ENCODE peak calls at places on chromosome 21, in five cellular contexts. G is stimulated activated CD8-positive, alpha-beta memory T cell treated with anti-CD3 and anti-CD28 coated beads, Interleukin-2, amount 100 ng/mL, for 1 hour; D is tibial nerve; J is NB4; R is T-helper 9 cell. U is an unnamed sample.

GRCh38 chr21:27812279-27812678 is 845.4 kb upstream of the ADAMTS5 start:
- DNase-seq in J (no peak), R (no peak), G (no peak), D (no peak), U (no peak)

GRCh38 chr21:17348357-17348756 is 164.5 kb upstream of the CXADR start:
- DNase-seq in J (no peak), G (no peak), R (no peak), D (no peak), U (no peak)

GRCh38 chr21:34280389-34280795 is 83.4 kb upstream of the KCNE2 start:
- DNase-seq in G (no peak), R (no peak), D (no peak), J (no peak), U (no peak)

GRCh38 chr21:43305811-43306311 is 121.1 kb downstream of the SIK1 start:
- DNase-seq in R (no peak), G (no peak), D (no peak), J (no peak), U (no peak)

GRCh38 chr21:25362375-25363267 is 244.7 kb downstream of the MRPL39 start:
- DNase-seq in G (no peak), R (no peak), D (no peak), J (no peak), U (no peak)

GRCh38 chr21:44990921-44991320 is 51.1 kb downstream of the SLX9 start:
- DNase-seq in G (no peak), R (no peak), D (no peak), J (no peak), U (no peak)

GRCh38 chr21:31473685-31474345 is 129.8 kb upstream of the TIAM1 start:
- DNase-seq in R (no peak), J (no peak), G (no peak), D (no peak), U (no peak)

GRCh38 chr21:32306021-32306780 is 7.5 kb downstream of the MRAP start:
- DNase-seq in J (peak), D (no peak), R (no peak), G (no peak), U (peak)

GRCh38 chr21:41559658-41560599 is 52.0 kb upstream of the TMPRSS2 start:
- DNase-seq in R (no peak), D (no peak), J (no peak), G (no peak), U (no peak)

GRCh38 chr21:40976198-40977114 is 129.5 kb upstream of the DSCAM start:
- DNase-seq in J (peak), G (no peak), R (no peak), D (no peak), U (no peak)

GRCh38 chr21:14308234-14308633 is 74.7 kb downstream of the HSPA13 start:
- DNase-seq in J (peak), G (no peak), D (no peak), R (no peak), U (no peak)

GRCh38 chr21:35190201-35190701 is 141.1 kb upstream of the RUNX1 start:
- DNase-seq in R (no peak), G (no peak), D (no peak), J (no peak), U (no peak)

GRCh38 chr21:32335601-32336575 is 37.2 kb downstream of the MRAP start:
- DNase-seq in R (no peak), J (no peak), G (no peak), D (no peak), U (no peak)

GRCh38 chr21:44869860-44870747 is 3.4 kb downstream of the PTTG1IP start:
- DNase-seq in R (no peak), D (no peak), G (no peak), J (no peak), U (no peak)

GRCh38 chr21:46181436-46181835 is 2.8 kb downstream of the SPATC1L start:
- DNase-seq in D (no peak), G (no peak), R (no peak), J (no peak), U (no peak)

GRCh38 chr21:33394260-33394659 is 9.0 kb upstream of the IFNGR2 start:
- DNase-seq in D (no peak), J (peak), G (no peak), R (no peak), U (no peak)

GRCh38 chr21:36858320-36858957 is 108.0 kb downstream of the HLCS start:
- DNase-seq in R (no peak), D (no peak), G (no peak), J (no peak), U (no peak)

GRCh38 chr21:36320421-36321324 is 676 bp downstream of the MORC3 start:
- DNase-seq in J (peak), G (peak), R (no peak), D (peak), U (no peak)

GRCh38 chr21:45329261-45330074 is 41.8 kb upstream of the POFUT2 start:
- DNase-seq in J (no peak), R (no peak), D (no peak), G (no peak), U (no peak)

GRCh38 chr21:33266784-33267135 is 593 bp downstream of the IL10RB start:
- DNase-seq in G (no peak), R (peak), D (no peak), J (no peak), U (no peak)

U was measured in nephron progenitor cell.